ENCODE peak calls at places on chromosomes 4 and X, in eight cellular contexts. Q is fibroblast of lung, C is epithelial cell of proximal tubule, R is foreskin keratinocyte, H is hepatocyte, T is AG04449, Y is esophagus squamous epithelium, G is uterus. E is an unnamed sample.

GRCh38 chr4:4541040-4541631 is 712 bp downstream of the STX18 start:
- DNase-seq in Q (peak; percentile 62), C (peak; percentile 70), R (peak; percentile 68), H (peak; percentile 46), T (no peak), Y (no peak), G (no peak), E (no peak)

GRCh38 chr4:113444386-113444785 is 317.2 kb downstream of the CAMK2D start:
- DNase-seq in Q (peak; percentile 90), C (no peak), R (peak; percentile 57), H (no peak), T (no peak), Y (no peak), G (no peak), E (no peak)

GRCh38 chr4:145186719-145187118 is 6.3 kb upstream of the OTUD4 start:
- DNase-seq in Q (no peak), C (no peak), R (no peak), H (no peak), T (no peak), Y (no peak), G (no peak), E (no peak)

GRCh38 chrX:40746536-40746935 is 11.2 kb upstream of the MED14 start:
- DNase-seq in Q (no peak), C (no peak), R (no peak), H (no peak), T (no peak), Y (no peak), G (no peak), E (no peak)

GRCh38 chr4:2786152-2786671 is 6.7 kb upstream of the SH3BP2 start:
- DNase-seq in Q (no peak), C (no peak), R (no peak), H (no peak), T (no peak), Y (no peak), G (no peak), E (no peak)

GRCh38 chrX:24619647-24620046 is 27.5 kb downstream of the PCYT1B start:
- DNase-seq in Q (peak; percentile 60), C (no peak), R (peak; percentile 6), H (peak; percentile 65), T (peak; percentile 0), Y (no peak), G (no peak), E (no peak)

GRCh38 chr4:171924761-171925376 is 111.7 kb downstream of the GALNTL6 start:
- DNase-seq in Q (no peak), C (no peak), R (no peak), H (no peak), T (no peak), Y (no peak), G (no peak), E (no peak)

GRCh38 chrX:120446503-120446902 is 22.6 kb downstream of the LAMP2 start:
- DNase-seq in Q (peak; percentile 78), C (no peak), R (no peak), H (no peak), T (no peak), Y (no peak), G (no peak), E (no peak)

GRCh38 chrX:68945603-68946228 is 116.9 kb downstream of the EFNB1 start:
- DNase-seq in Q (peak; percentile 58), C (no peak), R (peak; percentile 24), H (no peak), T (no peak), Y (no peak), G (no peak), E (peak; percentile 80)

GRCh38 chr4:110032603-110033002 is 119.9 kb downstream of the EGF start:
- DNase-seq in Q (no peak), C (no peak), R (no peak), H (no peak), T (no peak), Y (no peak), G (no peak), E (no peak)

GRCh38 chr4:150982557-150983233 is 32.4 kb downstream of the LRBA start:
- DNase-seq in Q (peak; percentile 26), C (no peak), R (no peak), H (no peak), T (no peak), Y (no peak), G (no peak), E (no peak)

GRCh38 chr4:187232201-187232600 is 508.5 kb upstream of the FAT1 start:
- DNase-seq in Q (no peak), C (no peak), R (peak; percentile 53), H (no peak), T (no peak), Y (no peak), G (no peak), E (no peak)

GRCh38 chrX:152991123-152991522 is 2.8 kb downstream of the PNMA5 start:
- DNase-seq in Q (no peak), C (no peak), R (no peak), H (no peak), T (no peak), Y (no peak), G (no peak), E (no peak)

GRCh38 chrX:19630776-19631707 is 115.7 kb upstream of the MAP3K15 start:
- DNase-seq in Q (no peak), C (no peak), R (no peak), H (no peak), T (no peak), Y (no peak), G (no peak), E (no peak)

GRCh38 chr4:126591583-126591982 is 1041.2 kb upstream of the INTU start:
- DNase-seq in Q (peak; percentile 20), C (no peak), R (no peak), H (no peak), T (no peak), Y (no peak), G (no peak), E (no peak)

GRCh38 chr4:136743238-136743637 is 789.1 kb downstream of the PCDH18 start:
- DNase-seq in Q (no peak), C (no peak), R (no peak), H (no peak), T (no peak), Y (no peak), G (no peak), E (no peak)

GRCh38 chr4:39627413-39627812 is 11.3 kb downstream of the SMIM14 start:
- DNase-seq in Q (no peak), C (no peak), R (no peak), H (no peak), T (no peak), Y (no peak), G (no peak), E (no peak)

GRCh38 chr4:3787489-3788365 is 21.5 kb downstream of the ADRA2C start:
- DNase-seq in Q (no peak), C (no peak), R (no peak), H (no peak), T (no peak), Y (no peak), G (no peak), E (no peak)

GRCh38 chrX:23271011-23271410 is 63.6 kb upstream of the PTCHD1 start:
- DNase-seq in Q (no peak), C (peak; percentile 47), R (no peak), H (no peak), T (no peak), Y (no peak), G (no peak), E (no peak)

GRCh38 chr4:10926025-10926424 is 241.5 kb upstream of the CLNK start:
- DNase-seq in Q (peak; percentile 88), C (peak; percentile 37), R (no peak), H (no peak), T (no peak), Y (no peak), G (no peak), E (no peak)

GRCh38 chr4:25172964-25173917 is 13.0 kb upstream of the SEPSECS start:
- DNase-seq in Q (peak; percentile 100), C (peak; percentile 89), R (peak; percentile 99), H (peak; percentile 62), T (peak; percentile 98), Y (no peak), G (peak; percentile 85), E (no peak)
- TF ChIP-seq CTCF in Q (no peak), C (no peak), R (no peak), H (no peak), T (no peak), Y (no peak), G (no peak), E (peak; percentile 24)

DNA sequence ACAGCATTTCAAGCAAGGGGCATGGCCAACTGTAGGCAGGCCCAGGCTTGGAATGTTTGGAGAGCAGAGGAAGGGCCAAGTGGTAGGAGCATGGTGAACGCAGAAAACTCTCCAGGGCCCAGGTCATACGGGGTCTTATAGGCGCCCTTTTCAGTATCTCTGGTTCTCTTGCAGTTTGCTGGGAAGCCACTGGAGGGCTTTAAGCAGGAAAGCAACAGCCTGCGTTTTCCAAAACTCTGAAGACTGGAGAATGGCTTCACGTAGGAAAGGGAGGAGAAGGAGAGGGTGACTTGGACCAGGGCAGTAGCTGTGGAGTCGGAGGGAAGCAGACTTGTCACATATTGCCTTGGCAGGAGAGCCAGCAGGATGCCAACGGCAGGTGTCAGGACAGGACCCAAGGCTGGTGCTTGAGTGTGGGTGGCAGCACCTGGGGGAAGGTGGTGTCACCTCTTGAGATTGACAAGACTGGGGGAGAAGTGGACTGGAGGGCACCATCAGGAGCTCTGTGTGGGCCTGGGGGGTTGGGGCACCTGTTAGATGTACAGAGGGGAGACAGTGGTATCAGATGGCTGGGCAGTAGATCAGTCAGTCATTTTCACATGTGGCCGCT is 21.9 kb downstream of the TKTL1 start:
- DNase-seq in Q (no peak), C (no peak), R (no peak), H (peak; percentile 33), T (no peak), Y (no peak), G (no peak), E (peak; percentile 81)
- TF ChIP-seq CTCF in Q (peak; percentile 58), C (peak; percentile 60), R (peak; percentile 43), H (peak; percentile 31), T (peak; percentile 46), Y (peak; percentile 30), G (no peak), E (peak; percentile 67)

DNA sequence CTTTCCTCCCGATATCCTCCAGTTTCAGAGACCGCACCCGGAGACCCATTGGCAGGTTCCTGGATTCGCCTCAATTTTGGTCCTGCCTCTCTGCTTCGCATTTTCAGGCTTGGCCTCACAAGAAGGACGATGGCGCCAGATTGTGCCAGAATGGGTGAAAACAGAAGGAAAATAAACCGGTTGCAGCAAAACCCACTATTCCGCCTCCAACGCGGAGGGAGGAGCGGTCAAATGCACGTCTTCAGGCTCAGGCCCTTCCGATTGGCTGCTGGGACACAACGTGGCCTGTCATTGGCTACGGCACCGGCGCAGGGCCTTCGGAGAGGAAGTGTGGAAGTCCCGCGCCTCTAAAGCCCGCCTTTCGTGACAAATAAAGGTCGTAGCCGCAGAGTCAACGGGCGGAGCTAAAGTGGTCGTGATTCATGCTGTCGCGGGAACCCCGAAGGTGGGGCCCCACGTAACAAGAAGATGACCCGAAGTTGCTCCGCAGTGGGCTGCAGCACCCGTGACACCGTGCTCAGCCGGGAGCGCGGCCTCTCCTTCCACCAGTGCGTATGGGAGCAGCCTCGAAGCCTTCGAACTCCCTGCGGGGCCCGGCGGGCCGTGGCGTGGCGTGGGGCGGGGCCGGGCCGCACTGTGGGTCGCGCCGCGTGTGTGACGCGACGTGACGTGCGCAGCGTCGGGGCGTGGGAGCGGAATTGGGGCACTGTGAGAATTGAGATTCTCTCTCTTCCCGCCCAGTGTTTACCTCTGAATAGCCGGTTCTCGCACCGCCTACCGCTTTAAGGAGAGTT is at the start of gene THAP9:
- DNase-seq in Q (peak; percentile 100), C (peak; percentile 88), R (peak; percentile 99), H (peak; percentile 99), T (peak; percentile 97), Y (peak; percentile 95), G (peak; percentile 98), E (peak; percentile 99)
- TF ChIP-seq CTCF in Q (no peak), C (no peak), R (no peak), H (no peak), T (no peak), Y (no peak), G (no peak), E (no peak)

GRCh38 chr4:1728061-1728980 is 7.0 kb downstream of the TACC3 start:
- DNase-seq in Q (no peak), C (no peak), R (no peak), H (no peak), T (no peak), Y (no peak), G (no peak), E (no peak)
- TF ChIP-seq CTCF in Q (no peak), C (peak; percentile 32), R (peak; percentile 25), H (no peak), T (no peak), Y (no peak), G (no peak), E (peak; percentile 41)

E was measured in endodermal cell.